ENCODE peak calls at places on chromosomes 4 and X, in six cellular contexts. Z is colonic mucosa, Y is ovary, V is hepatocyte, C is endodermal cell, D is thoracic aorta. J is an unnamed sample. For H3K9me3, the result is how much of the 10 kb centered on the place peaks cover.

GRCh38 chr4:81971637-81972036 is 402.2 kb downstream of the HNRNPD start:
- DNase-seq in Z (no peak), Y (no peak), V (no peak), C (no peak), D (no peak), J (no peak)

GRCh38 chr4:163681208-163681821 is 186.8 kb downstream of the TMA16 start:
- DNase-seq in Z (peak), Y (no peak), V (peak), C (peak), D (no peak), J (no peak)

GRCh38 chr4:125838239-125838601 is 523.5 kb downstream of the FAT4 start:
- DNase-seq in Z (no peak), Y (no peak), V (no peak), C (no peak), D (no peak), J (no peak)

GRCh38 chr4:159071178-159071968 is 31.5 kb upstream of the RAPGEF2 start:
- DNase-seq in Z (peak), Y (no peak), V (peak), C (peak), D (no peak), J (no peak)

GRCh38 chrX:46575586-46575985 is 2.0 kb downstream of the CHST7 start:
- DNase-seq in Z (no peak), Y (no peak), V (no peak), C (peak), D (no peak), J (no peak)

GRCh38 chr4:165207016-165207430 is 338 bp upstream of the KLHL2 start:
- DNase-seq in Z (peak), Y (peak), V (peak), C (no peak), D (no peak), J (peak)

GRCh38 chrX:120549483-120550452 is 11.0 kb downstream of the CUL4B start:
- DNase-seq in Z (no peak), Y (peak), V (peak), C (no peak), D (no peak), J (no peak)

GRCh38 chr4:1239949-1240305 is 9.0 kb downstream of the CTBP1 start:
- DNase-seq in Z (no peak), Y (no peak), V (no peak), C (no peak), D (no peak), J (no peak)

GRCh38 chr4:94410678-94411206 is 41.0 kb upstream of the PDLIM5 start:
- DNase-seq in Z (no peak), Y (peak), V (peak), C (no peak), D (peak), J (peak)

GRCh38 chrX:9775930-9776329 is 10.3 kb upstream of the GPR143 start:
- DNase-seq in Z (no peak), Y (no peak), V (no peak), C (no peak), D (no peak), J (no peak)

GRCh38 chrX:17414839-17415238 is 39.8 kb downstream of the NHS start:
- DNase-seq in Z (peak), Y (peak), V (peak), C (peak), D (no peak), J (peak)

GRCh38 chrX:23902419-23902818 is 5.3 kb downstream of the APOO start:
- DNase-seq in Z (no peak), Y (no peak), V (peak), C (no peak), D (no peak), J (peak)
- H3K9me3 ChIP-seq in Z (under half), Y (under half), V (under half), C (under half), D (under half), J (under half)

DNA sequence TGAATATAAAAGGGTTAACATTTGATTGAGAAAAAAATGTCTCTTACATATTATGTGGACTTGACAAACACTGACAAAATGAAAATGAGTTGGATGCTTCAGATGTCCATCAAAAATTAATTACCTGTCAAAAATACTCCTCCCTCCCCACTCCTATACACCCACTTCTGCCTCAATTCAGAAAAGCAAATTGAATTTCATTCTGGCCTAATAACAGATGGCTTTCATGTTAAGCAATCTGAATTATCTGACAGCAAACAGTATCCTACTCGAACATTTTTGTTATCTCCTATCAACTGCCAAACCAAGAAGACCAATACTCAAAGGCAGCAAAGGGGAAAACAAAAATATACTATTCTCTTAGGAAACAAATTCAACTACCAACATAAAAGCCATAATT is 44.0 kb downstream of the ATP8A1 start:
- DNase-seq in Z (no peak), Y (no peak), V (no peak), C (no peak), D (no peak), J (no peak)
- H3K9me3 ChIP-seq in Z (under half), Y (under half), V (under half), C (under half), D (under half), J (under half)

GRCh38 chrX:44952329-44953027 is 79.5 kb downstream of the KDM6A start:
- DNase-seq in Z (no peak), Y (no peak), V (no peak), C (peak), D (no peak), J (no peak)
- H3K9me3 ChIP-seq in Z (under half), Y (under half), V (under half), C (under half), D (under half), J (under half)

DNA sequence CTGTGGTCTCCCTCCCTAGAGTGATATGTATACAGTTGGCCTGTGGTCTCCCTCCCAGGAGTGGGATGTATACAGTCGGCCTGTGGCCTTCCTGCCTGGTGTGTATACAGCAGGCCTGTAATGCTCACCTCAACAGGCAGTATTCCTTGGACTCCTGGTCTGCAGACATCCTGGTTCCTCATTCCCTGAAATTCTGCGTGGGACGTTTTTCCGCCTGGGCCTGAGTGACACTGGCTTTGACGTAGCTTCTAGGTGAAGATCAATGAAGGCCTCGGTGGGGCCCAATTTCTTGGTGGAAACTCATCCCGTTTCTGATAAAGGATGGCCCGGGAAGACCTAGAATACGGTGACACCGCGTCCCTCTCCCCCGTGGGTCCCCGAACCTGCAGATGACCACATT is 98.7 kb upstream of the PPP2R3B start:
- DNase-seq in Z (no peak), Y (no peak), V (no peak), C (no peak), D (no peak), J (no peak)
- H3K9me3 ChIP-seq in Z (under half), Y (under half), V (under half), C (under half), D (under half), J (under half)

DNA sequence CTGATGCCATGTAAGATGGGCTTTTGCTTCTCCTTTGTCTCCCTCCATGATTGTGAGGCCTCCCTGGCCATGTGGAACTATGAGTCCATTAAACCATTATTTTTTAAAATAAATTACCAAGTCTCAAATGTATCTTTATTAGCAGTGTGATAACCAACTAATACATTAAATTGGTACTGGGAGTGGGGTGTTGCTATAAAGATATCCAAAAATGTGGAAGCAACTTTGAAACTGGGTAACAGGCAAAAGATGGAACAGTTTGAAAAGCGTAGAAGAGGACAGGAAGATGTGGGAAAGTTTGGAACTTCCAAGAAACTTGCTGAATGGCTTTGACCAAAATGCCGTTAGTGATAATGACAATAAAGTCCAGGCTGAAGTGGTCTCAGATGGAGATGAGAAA is 526.7 kb downstream of the SH3BGRL start:
- DNase-seq in Z (no peak), Y (no peak), V (no peak), C (no peak), D (no peak), J (no peak)
- H3K9me3 ChIP-seq in Z (under half), Y (under half), V (under half), C (under half), D (under half), J (under half)

GRCh38 chrX:42946544-42947223 is 168.7 kb upstream of the PPP1R2C start:
- DNase-seq in Z (no peak), Y (no peak), V (no peak), C (no peak), D (no peak), J (no peak)
- H3K9me3 ChIP-seq in Z (under half), Y (under half), V (under half), C (under half), D (under half), J (under half)

GRCh38 chrX:65999563-66000148 is 40.2 kb downstream of the VSIG4 start:
- DNase-seq in Z (no peak), Y (no peak), V (no peak), C (no peak), D (no peak), J (no peak)

GRCh38 chrX:66002832-66003680 is 36.8 kb downstream of the VSIG4 start:
- DNase-seq in Z (no peak), Y (no peak), V (no peak), C (no peak), D (no peak), J (no peak)

GRCh38 chrX:66000628-66001275 is 39.1 kb downstream of the VSIG4 start:
- DNase-seq in Z (no peak), Y (no peak), V (no peak), C (no peak), D (no peak), J (no peak)

GRCh38 chrX:66000178-66000577 is 39.7 kb downstream of the VSIG4 start:
- DNase-seq in Z (no peak), Y (no peak), V (no peak), C (no peak), D (no peak), J (no peak)

GRCh38 chrX:66001596-66001995 is 38.3 kb downstream of the VSIG4 start:
- DNase-seq in Z (no peak), Y (no peak), V (no peak), C (no peak), D (no peak), J (no peak)
- H3K9me3 ChIP-seq in Z (under half), Y (under half), V (under half), C (under half), D (under half), J (under half)

GRCh38 chr4:25223770-25224375 is 10.0 kb upstream of the PI4K2B start:
- DNase-seq in Z (no peak), Y (no peak), V (no peak), C (peak), D (no peak), J (no peak)

GRCh38 chr4:25215506-25215905 is 18.3 kb upstream of the PI4K2B start:
- DNase-seq in Z (no peak), Y (no peak), V (no peak), C (peak), D (no peak), J (no peak)

GRCh38 chr4:25221377-25221776 is 12.5 kb upstream of the PI4K2B start:
- DNase-seq in Z (no peak), Y (no peak), V (no peak), C (no peak), D (no peak), J (no peak)
- H3K9me3 ChIP-seq in Z (under half), Y (under half), V (under half), C (half or more), D (under half), J (under half)

GRCh38 chrX:19609541-19609940 is 94.2 kb upstream of the MAP3K15 start:
- DNase-seq in Z (no peak), Y (no peak), V (no peak), C (no peak), D (no peak), J (no peak)
- H3K9me3 ChIP-seq in Z (under half), Y (under half), V (under half), C (under half), D (under half), J (under half)

GRCh38 chr4:112973897-112974296 is 75.6 kb upstream of the ANK2 start:
- DNase-seq in Z (no peak), Y (no peak), V (no peak), C (no peak), D (no peak), J (no peak)
- H3K9me3 ChIP-seq in Z (under half), Y (under half), V (under half), C (under half), D (under half), J (under half)

J was measured in heart right ventricle.